ENCODE peak calls at places on chromosomes 12 and 14, in six cellular contexts. One of them, this sample, is unnamed.

GRCh38 chr12:107223816-107224215 is 130.5 kb upstream of the CRY1 start:
- DNase-seq in trophoblast cell: no peak
- DNase-seq in H9: no peak
- DNase-seq in IMR-90: peak; percentile 51
- DNase-seq in neuronal stem cell: no peak
- DNase-seq in mesenchymal stem cell: no peak
- DNase-seq in this sample: no peak

GRCh38 chr12:109625131-109625559 is 51.6 kb downstream of the MVK start:
- DNase-seq in trophoblast cell: peak; percentile 37
- DNase-seq in H9: no peak
- DNase-seq in IMR-90: peak; percentile 20
- DNase-seq in neuronal stem cell: no peak
- DNase-seq in mesenchymal stem cell: peak; percentile 60
- DNase-seq in this sample: no peak

GRCh38 chr12:50933459-50934124 is 18.8 kb upstream of the HIGD1C start:
- DNase-seq in trophoblast cell: no peak
- DNase-seq in H9: no peak
- DNase-seq in IMR-90: no peak
- DNase-seq in neuronal stem cell: no peak
- DNase-seq in mesenchymal stem cell: peak; percentile 79
- DNase-seq in this sample: no peak

GRCh38 chr12:91778938-91779400 is 366.7 kb downstream of the BTG1 start:
- DNase-seq in trophoblast cell: peak; percentile 95
- DNase-seq in H9: no peak
- DNase-seq in IMR-90: peak; percentile 88
- DNase-seq in neuronal stem cell: no peak
- DNase-seq in mesenchymal stem cell: peak; percentile 93
- DNase-seq in this sample: no peak

GRCh38 chr14:64762044-64763034 is 58.1 kb downstream of the PLEKHG3 start:
- DNase-seq in trophoblast cell: no peak
- DNase-seq in H9: no peak
- DNase-seq in IMR-90: peak; percentile 96
- DNase-seq in neuronal stem cell: no peak
- DNase-seq in mesenchymal stem cell: peak; percentile 91
- DNase-seq in this sample: no peak

GRCh38 chr14:98143566-98143965 is 1128.4 kb downstream of the BCL11B start:
- DNase-seq in trophoblast cell: no peak
- DNase-seq in H9: no peak
- DNase-seq in IMR-90: no peak
- DNase-seq in neuronal stem cell: no peak
- DNase-seq in mesenchymal stem cell: no peak
- DNase-seq in this sample: no peak

GRCh38 chr12:47843226-47843980 is 23.7 kb upstream of the HDAC7 start:
- DNase-seq in trophoblast cell: peak; percentile 91
- DNase-seq in H9: peak; percentile 77
- DNase-seq in IMR-90: no peak
- DNase-seq in neuronal stem cell: no peak
- DNase-seq in mesenchymal stem cell: no peak
- DNase-seq in this sample: no peak

GRCh38 chr14:104345316-104346111 is 207.1 kb downstream of the KIF26A start:
- DNase-seq in trophoblast cell: no peak
- DNase-seq in H9: peak; percentile 18
- DNase-seq in IMR-90: no peak
- DNase-seq in neuronal stem cell: no peak
- DNase-seq in mesenchymal stem cell: no peak
- DNase-seq in this sample: no peak

GRCh38 chr12:64633940-64634337 is 23.6 kb downstream of the RASSF3 start:
- DNase-seq in trophoblast cell: peak; percentile 36
- DNase-seq in H9: no peak
- DNase-seq in IMR-90: peak; percentile 83
- DNase-seq in neuronal stem cell: no peak
- DNase-seq in mesenchymal stem cell: peak; percentile 83
- DNase-seq in this sample: no peak

GRCh38 chr12:100027671-100028070 is 42.9 kb upstream of the ANKS1B start:
- DNase-seq in trophoblast cell: no peak
- DNase-seq in H9: no peak
- DNase-seq in IMR-90: no peak
- DNase-seq in neuronal stem cell: no peak
- DNase-seq in mesenchymal stem cell: no peak
- DNase-seq in this sample: no peak

GRCh38 chr12:100024974-100025555 is 40.3 kb upstream of the ANKS1B start:
- DNase-seq in trophoblast cell: peak; percentile 77
- DNase-seq in H9: no peak
- DNase-seq in IMR-90: peak; percentile 67
- DNase-seq in neuronal stem cell: no peak
- DNase-seq in mesenchymal stem cell: peak; percentile 29
- DNase-seq in this sample: no peak

GRCh38 chr12:100031821-100032220 is 47.1 kb upstream of the ANKS1B start:
- DNase-seq in trophoblast cell: no peak
- DNase-seq in H9: no peak
- DNase-seq in IMR-90: no peak
- DNase-seq in neuronal stem cell: no peak
- DNase-seq in mesenchymal stem cell: no peak
- DNase-seq in this sample: no peak

GRCh38 chr12:100020370-100020769 is 35.6 kb upstream of the ANKS1B start:
- DNase-seq in trophoblast cell: no peak
- DNase-seq in H9: no peak
- DNase-seq in IMR-90: peak; percentile 48
- DNase-seq in neuronal stem cell: no peak
- DNase-seq in mesenchymal stem cell: no peak
- DNase-seq in this sample: no peak

DNA sequence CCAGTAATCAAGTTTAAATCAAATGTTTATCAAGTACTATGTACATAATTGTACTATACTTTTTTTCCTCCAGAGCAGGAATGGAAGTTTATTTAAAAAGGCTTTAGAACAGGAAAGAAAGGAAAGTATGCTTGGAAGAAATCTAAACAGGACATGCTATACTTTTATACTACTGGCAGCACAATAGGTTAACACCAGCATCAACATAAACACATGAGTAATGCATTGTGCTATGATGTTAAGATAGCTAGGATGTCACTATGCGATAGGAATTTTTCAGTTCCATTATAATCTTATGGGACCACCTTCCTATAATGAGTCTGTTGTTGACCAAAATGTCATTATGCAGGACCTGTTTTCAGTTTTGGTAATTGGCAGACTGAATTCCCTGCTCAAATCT is 41.5 kb upstream of the ANKS1B start:
- DNase-seq in trophoblast cell: peak; percentile 58
- DNase-seq in H9: no peak
- DNase-seq in IMR-90: peak; percentile 57
- DNase-seq in neuronal stem cell: no peak
- DNase-seq in mesenchymal stem cell: peak; percentile 40
- DNase-seq in this sample: no peak
- H3K14ac ChIP-seq in trophoblast cell: no peak overlapping the region
- H3K14ac ChIP-seq in H9: no peak overlapping the region
- H3K14ac ChIP-seq in IMR-90: no peak overlapping the region
- H3K14ac ChIP-seq in neuronal stem cell: no peak overlapping the region
- H3K14ac ChIP-seq in mesenchymal stem cell: no peak overlapping the region
- H3K14ac ChIP-seq in this sample: no peak overlapping the region

DNA sequence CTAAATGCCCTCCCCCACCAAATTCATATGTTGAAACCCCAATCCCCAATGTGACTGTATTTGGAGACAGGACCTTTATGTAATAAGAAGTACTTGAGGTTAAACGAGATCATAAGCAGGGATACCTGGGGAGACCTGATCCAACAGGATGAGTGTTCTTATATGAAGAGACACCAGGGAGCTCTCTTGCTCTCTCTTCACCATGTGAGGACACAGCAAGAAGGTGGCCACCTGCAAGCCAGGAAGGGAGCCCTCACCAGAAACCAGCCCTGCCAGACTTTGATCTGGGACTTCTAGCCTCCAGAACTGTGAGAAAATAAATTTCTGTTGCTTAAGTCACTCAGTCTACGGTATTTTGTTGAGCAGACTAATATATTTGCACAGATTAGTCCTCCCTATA is 113.6 kb downstream of the NUAK1 start:
- DNase-seq in trophoblast cell: no peak
- DNase-seq in H9: no peak
- DNase-seq in IMR-90: no peak
- DNase-seq in neuronal stem cell: no peak
- DNase-seq in mesenchymal stem cell: no peak
- DNase-seq in this sample: no peak
- H3K14ac ChIP-seq in trophoblast cell: no peak overlapping the region
- H3K14ac ChIP-seq in H9: no peak overlapping the region
- H3K14ac ChIP-seq in IMR-90: no peak overlapping the region
- H3K14ac ChIP-seq in neuronal stem cell: no peak overlapping the region
- H3K14ac ChIP-seq in mesenchymal stem cell: no peak overlapping the region
- H3K14ac ChIP-seq in this sample: no peak overlapping the region

DNA sequence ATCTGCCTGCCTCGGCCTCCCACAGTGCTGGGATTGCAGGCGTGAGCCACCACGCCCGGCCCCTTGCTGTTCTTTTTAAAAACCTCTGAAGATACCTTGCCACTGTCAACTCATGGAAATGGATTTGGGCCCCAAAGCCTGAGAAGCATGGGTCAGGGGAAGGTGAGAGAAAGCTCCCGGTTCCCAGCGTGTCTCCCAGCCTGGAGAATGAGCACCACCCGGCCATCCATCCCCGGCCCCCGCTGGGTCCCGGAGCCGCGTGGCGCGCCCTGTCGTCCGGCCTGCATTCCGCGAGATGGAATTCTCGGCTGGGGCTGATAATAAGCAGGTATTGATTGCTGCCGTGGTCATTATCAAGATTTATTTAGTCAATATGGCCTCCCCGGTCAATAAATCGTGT is 126.5 kb upstream of the MYL2 start:
- DNase-seq in trophoblast cell: no peak
- DNase-seq in H9: peak; percentile 59
- DNase-seq in IMR-90: no peak
- DNase-seq in neuronal stem cell: no peak
- DNase-seq in mesenchymal stem cell: no peak
- DNase-seq in this sample: no peak
- H3K14ac ChIP-seq in trophoblast cell: no peak overlapping the region
- H3K14ac ChIP-seq in H9: no peak overlapping the region
- H3K14ac ChIP-seq in IMR-90: no peak overlapping the region
- H3K14ac ChIP-seq in neuronal stem cell: no peak overlapping the region
- H3K14ac ChIP-seq in mesenchymal stem cell: no peak overlapping the region
- H3K14ac ChIP-seq in this sample: no peak overlapping the region

DNA sequence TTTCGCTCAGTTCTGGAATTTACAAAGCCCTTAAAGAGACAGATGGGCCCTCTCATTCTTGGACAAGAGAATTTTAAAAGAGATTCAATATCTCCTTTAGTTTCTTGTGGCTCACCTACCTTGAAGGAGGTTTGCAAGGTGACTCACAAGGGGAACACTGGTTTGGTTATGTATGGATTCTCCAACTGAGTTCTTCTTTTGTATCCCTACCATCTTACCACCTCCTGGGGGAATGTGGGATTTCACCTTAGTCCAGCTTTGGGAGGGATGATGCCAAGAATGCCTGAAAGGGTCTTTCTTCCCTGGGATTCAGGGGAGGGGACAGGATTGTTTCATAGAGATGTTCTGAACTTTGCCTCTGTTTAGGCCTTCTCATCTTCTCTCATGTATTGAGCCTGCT is 3.7 kb downstream of the PPP4R4 start:
- DNase-seq in trophoblast cell: peak; percentile 70
- DNase-seq in H9: no peak
- DNase-seq in IMR-90: no peak
- DNase-seq in neuronal stem cell: no peak
- DNase-seq in mesenchymal stem cell: no peak
- DNase-seq in this sample: no peak
- H3K14ac ChIP-seq in trophoblast cell: no peak overlapping the region
- H3K14ac ChIP-seq in H9: no peak overlapping the region
- H3K14ac ChIP-seq in IMR-90: no peak overlapping the region
- H3K14ac ChIP-seq in neuronal stem cell: no peak overlapping the region
- H3K14ac ChIP-seq in mesenchymal stem cell: no peak overlapping the region
- H3K14ac ChIP-seq in this sample: no peak overlapping the region

GRCh38 chr14:102840801-102841528 is 63.7 kb downstream of the TRAF3 start:
- DNase-seq in trophoblast cell: no peak
- DNase-seq in H9: no peak
- DNase-seq in IMR-90: no peak
- DNase-seq in neuronal stem cell: no peak
- DNase-seq in mesenchymal stem cell: no peak
- DNase-seq in this sample: no peak
- H3K14ac ChIP-seq in trophoblast cell: no peak overlapping the region
- H3K14ac ChIP-seq in H9: no peak overlapping the region
- H3K14ac ChIP-seq in IMR-90: no peak overlapping the region
- H3K14ac ChIP-seq in neuronal stem cell: no peak overlapping the region
- H3K14ac ChIP-seq in mesenchymal stem cell: no peak overlapping the region
- H3K14ac ChIP-seq in this sample: no peak overlapping the region

DNA sequence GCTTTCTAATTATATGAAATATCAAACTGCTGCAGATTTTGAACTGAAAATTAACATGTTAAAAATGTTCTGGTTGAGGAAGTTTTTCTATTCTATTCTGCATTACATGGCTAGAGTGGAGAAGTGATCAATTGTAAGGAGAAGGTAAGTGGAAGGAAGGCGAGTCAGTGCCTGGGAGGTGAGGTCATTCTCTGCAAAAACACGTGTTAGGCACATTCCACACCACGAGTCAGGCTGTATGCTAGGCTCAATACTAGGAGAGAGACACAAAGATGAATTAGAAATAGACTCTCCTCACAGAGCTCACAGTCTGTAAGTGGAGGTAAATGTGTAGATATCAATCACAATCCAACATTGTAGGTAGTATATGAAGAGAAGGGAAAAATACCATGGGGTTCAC is 194.1 kb downstream of the NOVA1 start:
- DNase-seq in trophoblast cell: no peak
- DNase-seq in H9: no peak
- DNase-seq in IMR-90: no peak
- DNase-seq in neuronal stem cell: no peak
- DNase-seq in mesenchymal stem cell: no peak
- DNase-seq in this sample: no peak
- H3K14ac ChIP-seq in trophoblast cell: no peak overlapping the region
- H3K14ac ChIP-seq in H9: no peak overlapping the region
- H3K14ac ChIP-seq in IMR-90: no peak overlapping the region
- H3K14ac ChIP-seq in neuronal stem cell: no peak overlapping the region
- H3K14ac ChIP-seq in mesenchymal stem cell: no peak overlapping the region
- H3K14ac ChIP-seq in this sample: no peak overlapping the region